ENCODE peak calls at places on chromosomes 12 and 14, in six cellular contexts. H is iris pigment epithelial cell; D is ovary; N is head of caudate nucleus; C is stimulated activated CD4-positive, alpha-beta T cell treated with anti-CD3 and anti-CD28 coated beads, Interleukin-12 subunit alpha, Interleukin-12 subunit beta, amount 100 ng/mL, for 4 hours; P is activated CD4-positive, CD25-positive, alpha-beta regulatory T cell. V is an unnamed sample.

GRCh38 chr12:113276306-113276705 is 55.0 kb downstream of the TPCN1 start:
- DNase-seq in P (no peak), D (peak; percentile 67), C (no peak), H (no peak), N (no peak), V (no peak)

GRCh38 chr12:11727133-11727664 is 77.7 kb downstream of the ETV6 start:
- DNase-seq in N (no peak), D (no peak), C (peak; percentile 33), P (no peak), H (no peak), V (no peak)

GRCh38 chr14:22852940-22853767 is 16.8 kb downstream of the MMP14 start:
- DNase-seq in D (peak; percentile 96), C (peak; percentile 93), P (peak; percentile 77), H (peak; percentile 80), N (peak; percentile 78), V (peak; percentile 73)

GRCh38 chr12:121300083-121300819 is 3.7 kb upstream of the CAMKK2 start:
- DNase-seq in N (no peak), D (peak; percentile 13), H (no peak), P (no peak), C (no peak), V (peak; percentile 28)

GRCh38 chr12:39972119-39972518 is 133.8 kb downstream of the SLC2A13 start:
- DNase-seq in H (peak; percentile 14), C (no peak), P (no peak), N (no peak), D (no peak), V (no peak)

GRCh38 chr12:6772331-6772695 is at the start of gene LAG3:
- DNase-seq in P (no peak), C (peak; percentile 67), N (no peak), H (no peak), D (peak; percentile 66), V (no peak)

GRCh38 chr12:41336041-41336552 is 148.0 kb downstream of the PDZRN4 start:
- DNase-seq in D (no peak), P (no peak), C (no peak), N (no peak), H (no peak), V (no peak)

GRCh38 chr14:96100171-96101064 is 61.3 kb downstream of the C14orf132 start:
- DNase-seq in P (no peak), C (peak; percentile 56), H (peak; percentile 79), D (peak; percentile 69), N (peak; percentile 67), V (peak; percentile 52)

GRCh38 chr12:94769040-94769420 is 118.7 kb upstream of the TMCC3 start:
- DNase-seq in N (no peak), D (no peak), H (peak; percentile 41), C (no peak), P (no peak), V (no peak)

GRCh38 chr14:61456720-61457119 is 135.3 kb downstream of the PRKCH start:
- DNase-seq in P (peak; percentile 66), H (peak; percentile 74), D (peak; percentile 68), C (peak; percentile 80), N (peak; percentile 58), V (peak; percentile 71)

V was measured in NCI-H1930.